ENCODE peak calls at places on chromosomes 12 and 14, in four cellular contexts. T, G, U and I are unnamed samples.
A peak's percentile ranks its signal among the peaks of the same experiment; 100 is the strongest.

GRCh38 chr12:48105321-48105866 is 485 bp downstream of the SENP1 start:
- DNase-seq in T (peak; percentile 23), G (no peak), U (no peak), I (peak; percentile 39)

GRCh38 chr14:54423991-54424390 is 17.2 kb downstream of the CNIH1 start:
- DNase-seq in T (no peak), G (no peak), U (no peak), I (no peak)

GRCh38 chr14:105647784-105648608 is 121.6 kb downstream of the TMEM121 start:
- DNase-seq in T (no peak), G (no peak), U (no peak), I (no peak)

GRCh38 chr12:583251-583869 is 79.9 kb downstream of the NINJ2 start:
- DNase-seq in T (no peak), G (peak; percentile 57), U (peak; percentile 81), I (no peak)

GRCh38 chr14:105283899-105284298 is 16.9 kb downstream of the BRF1 start:
- DNase-seq in T (no peak), G (no peak), U (no peak), I (no peak)

GRCh38 chr12:51905507-51906438 is 1.5 kb upstream of the ACVRL1 start:
- DNase-seq in T (no peak), G (peak; percentile 84), U (peak; percentile 62), I (no peak)

GRCh38 chr12:12788675-12789368 is 3.4 kb downstream of the APOLD1 start:
- DNase-seq in T (peak; percentile 57), G (peak; percentile 84), U (peak; percentile 87), I (peak; percentile 49)

GRCh38 chr12:92144631-92145480 is 790 bp downstream of the BTG1 start:
- DNase-seq in T (no peak), G (peak; percentile 75), U (peak; percentile 84), I (peak; percentile 57)

GRCh38 chr12:46490635-46491034 is 118.1 kb upstream of the SLC38A2 start:
- DNase-seq in T (no peak), G (no peak), U (no peak), I (no peak)

GRCh38 chr12:116918464-116918863 is 7.7 kb downstream of the FBXW8 start:
- DNase-seq in T (no peak), G (no peak), U (no peak), I (no peak)

GRCh38 chr12:27015730-27016076 is 1.5 kb upstream of the TM7SF3 start:
- DNase-seq in T (peak; percentile 18), G (no peak), U (no peak), I (no peak)

GRCh38 chr14:94125659-94126418 is 3.6 kb downstream of the IFI27L2 start:
- DNase-seq in T (no peak), G (peak; percentile 21), U (peak; percentile 19), I (no peak)

GRCh38 chr12:126558219-126558618 is 1493.0 kb downstream of the AACS start:
- DNase-seq in T (no peak), G (no peak), U (no peak), I (no peak)

GRCh38 chr12:121576851-121577391 is 3.9 kb downstream of the KDM2B start:
- DNase-seq in T (no peak), G (no peak), U (peak; percentile 97), I (no peak)

GRCh38 chr12:121719926-121720414 is 7.4 kb downstream of the TMEM120B start:
- DNase-seq in T (no peak), G (no peak), U (no peak), I (no peak)

GRCh38 chr12:14454098-14454907 is 88.8 kb downstream of the ATF7IP start:
- DNase-seq in T (peak; percentile 17), G (no peak), U (peak; percentile 90), I (peak; percentile 67)

GRCh38 chr12:130881548-130881947 is 9.7 kb downstream of the RAN start:
- DNase-seq in T (no peak), G (no peak), U (no peak), I (no peak)

GRCh38 chr12:4069046-4070010 is 196.1 kb upstream of the PARP11 start:
- DNase-seq in T (no peak), G (no peak), U (no peak), I (peak; percentile 9)

GRCh38 chr14:104886690-104887622 is 21.9 kb downstream of the CEP170B start:
- DNase-seq in T (no peak), G (peak; percentile 59), U (peak; percentile 37), I (no peak)

GRCh38 chr12:7479784-7480183 is 23.8 kb downstream of the CD163 start:
- DNase-seq in T (no peak), G (no peak), U (no peak), I (no peak)

GRCh38 chr12:124088232-124088907 is 115.4 kb downstream of the ZNF664 start:
- DNase-seq in T (no peak), G (no peak), U (no peak), I (no peak)

GRCh38 chr12:6241495-6241894 is 41.3 kb downstream of the CD9 start:
- DNase-seq in T (no peak), G (no peak), U (no peak), I (no peak)

DNA sequence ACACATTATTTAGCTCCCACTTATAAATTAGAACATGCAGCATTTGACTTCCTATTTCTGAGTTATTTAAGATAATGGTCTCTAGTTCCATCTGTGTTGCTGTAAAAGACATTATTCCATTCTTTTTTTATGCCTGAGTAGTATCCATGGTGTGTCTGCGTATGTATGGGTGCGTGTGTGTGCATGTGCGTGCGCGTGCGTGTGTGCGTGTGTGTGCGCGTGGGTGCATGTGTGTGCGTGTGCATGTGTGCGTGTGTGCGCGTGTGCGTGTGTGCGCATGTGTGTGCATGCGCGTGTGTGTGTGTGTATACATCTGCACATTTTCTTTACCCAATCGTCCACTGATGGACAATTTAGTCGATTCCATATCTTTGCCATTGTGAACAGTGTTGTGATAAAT is 479.4 kb upstream of the TMEM132C start:
- DNase-seq in T (no peak), G (no peak), U (no peak), I (no peak)
- H3K4me3 ChIP-seq in T (no peak overlapping the region), G (no peak overlapping the region), U (no peak overlapping the region), I (no peak overlapping the region)

DNA sequence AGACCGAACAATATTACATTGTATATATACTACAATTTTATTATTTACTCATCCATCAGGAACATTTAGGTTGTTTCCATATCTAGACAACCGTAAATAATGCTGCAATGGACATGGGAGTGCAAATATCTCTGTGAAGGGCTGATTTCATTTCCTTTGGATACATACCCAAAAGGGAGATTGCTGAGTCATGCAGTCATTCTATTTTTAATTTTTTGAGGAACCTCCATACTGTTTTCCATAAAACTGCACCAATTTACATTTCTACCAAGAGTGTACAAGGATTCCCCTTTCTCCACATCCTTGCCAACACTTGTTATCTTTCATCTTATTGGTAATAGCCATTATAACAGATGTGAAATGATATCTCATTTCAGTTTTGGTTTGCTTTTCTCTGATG is 84.7 kb downstream of the SLC41A2 start:
- DNase-seq in T (no peak), G (no peak), U (no peak), I (no peak)
- H3K4me3 ChIP-seq in T (no peak overlapping the region), G (no peak overlapping the region), U (no peak overlapping the region), I (no peak overlapping the region)

GRCh38 chr14:59964251-59965007 is 44.5 kb downstream of the LRRC9 start:
- DNase-seq in T (no peak), G (no peak), U (peak; percentile 49), I (no peak)
- H3K4me3 ChIP-seq in T (no peak overlapping the region), G (no peak overlapping the region), U (no peak overlapping the region), I (peak overlapping the region; percentile 91)

GRCh38 chr14:74563233-74563585 is 48.8 kb downstream of the LTBP2 start:
- DNase-seq in T (no peak), G (no peak), U (no peak), I (no peak)
- H3K4me3 ChIP-seq in T (no peak overlapping the region), G (no peak overlapping the region), U (no peak overlapping the region), I (no peak overlapping the region)

GRCh38 chr12:103851127-103851526 is 10.1 kb upstream of the NT5DC3 start:
- DNase-seq in T (no peak), G (no peak), U (no peak), I (no peak)

GRCh38 chr12:103848132-103848531 is 7.1 kb upstream of the NT5DC3 start:
- DNase-seq in T (no peak), G (no peak), U (no peak), I (no peak)

GRCh38 chr12:103848917-103849491 is 8.0 kb upstream of the NT5DC3 start:
- DNase-seq in T (no peak), G (no peak), U (no peak), I (no peak)

GRCh38 chr12:103852498-103852992 is 11.5 kb upstream of the NT5DC3 start:
- DNase-seq in T (no peak), G (no peak), U (peak; percentile 71), I (no peak)

DNA sequence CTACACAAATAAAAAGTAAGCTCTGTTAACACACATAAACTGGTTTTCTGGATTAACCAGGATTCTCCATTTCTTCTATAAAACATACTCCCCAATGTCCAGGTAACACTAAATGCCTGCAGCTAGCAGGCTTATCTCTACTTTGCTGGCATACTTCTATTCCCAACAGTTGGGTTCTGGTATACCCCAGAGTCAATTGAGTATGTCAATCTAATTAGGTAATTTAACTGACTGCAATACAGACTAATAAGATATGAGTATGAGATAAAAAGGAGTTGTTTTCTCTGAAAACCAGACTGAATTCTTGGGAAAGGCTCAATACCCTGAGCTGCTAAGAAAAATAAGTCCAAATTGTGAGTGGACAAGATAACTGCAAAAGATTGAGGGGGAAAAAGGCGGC is 9.4 kb upstream of the NT5DC3 start:
- DNase-seq in T (no peak), G (no peak), U (no peak), I (no peak)
- H3K4me3 ChIP-seq in T (no peak overlapping the region), G (no peak overlapping the region), U (no peak overlapping the region), I (no peak overlapping the region)

DNA sequence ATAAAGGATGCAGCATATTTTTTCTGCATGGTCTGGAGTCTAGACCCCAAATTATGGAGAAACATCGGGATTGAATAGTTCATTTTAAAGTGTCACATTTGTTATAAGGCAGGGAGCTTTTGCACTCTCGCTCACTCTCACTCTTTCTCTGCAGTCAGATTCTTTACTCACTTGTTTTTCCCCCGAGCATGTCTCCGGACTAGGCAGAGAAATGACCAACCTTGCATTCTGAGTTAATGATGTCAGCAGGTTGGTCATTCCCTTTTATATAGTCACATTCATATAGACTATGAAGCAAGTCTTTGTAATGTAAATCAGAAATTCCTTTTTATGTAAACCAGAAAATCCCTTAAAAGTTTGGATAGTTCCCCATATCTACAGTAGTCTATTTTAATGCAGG is 4.1 kb downstream of the C12orf75 start:
- DNase-seq in T (no peak), G (no peak), U (no peak), I (no peak)
- H3K4me3 ChIP-seq in T (peak overlapping the region; percentile 1), G (no peak overlapping the region), U (no peak overlapping the region), I (no peak overlapping the region)

DNA sequence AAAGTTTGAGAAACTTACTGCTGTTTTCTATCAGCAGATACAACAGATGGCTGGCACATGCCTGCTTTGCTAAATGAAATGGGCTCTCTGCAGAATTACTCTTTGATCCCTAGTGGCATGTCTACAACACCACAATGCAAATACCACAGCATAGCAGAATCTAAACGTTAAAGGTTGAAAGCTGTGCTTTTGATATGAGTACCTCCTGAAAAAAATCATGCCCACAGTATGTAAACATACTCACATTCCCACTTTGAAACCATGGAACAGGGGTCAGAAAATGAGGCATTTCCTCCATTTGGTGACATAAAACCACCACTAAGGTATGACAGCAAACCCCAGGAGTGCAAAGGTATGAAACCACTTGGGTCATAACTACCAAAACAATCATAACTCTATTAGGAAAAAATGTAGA is 7.5 kb downstream of the WIF1 start:
- DNase-seq in T (no peak), G (no peak), U (no peak), I (no peak)
- H3K4me3 ChIP-seq in T (no peak overlapping the region), G (no peak overlapping the region), U (no peak overlapping the region), I (no peak overlapping the region)

GRCh38 chr14:72879431-72879830 is 14.5 kb downstream of the DPF3 start:
- DNase-seq in T (no peak), G (no peak), U (no peak), I (no peak)
- H3K4me3 ChIP-seq in T (no peak overlapping the region), G (no peak overlapping the region), U (no peak overlapping the region), I (no peak overlapping the region)